ENCODE peak calls at places on chromosome 5, in seven cellular contexts. T is neural progenitor cell, G is transverse colon, E is brain microvascular endothelial cell, S is AG04449, J is foreskin fibroblast, K is nephron progenitor cell. P is an unnamed sample.

GRCh38 chr5:125668904-125669303 is 754.3 kb upstream of the GRAMD2B start:
- DNase-seq in G (peak), J (no peak), S (no peak), T (peak), K (no peak), E (no peak), P (no peak)

GRCh38 chr5:161548472-161549094 is 2.1 kb upstream of the GABRB2 start:
- DNase-seq in J (no peak), T (peak), K (peak), S (no peak), E (no peak), G (peak), P (no peak)

GRCh38 chr5:9363026-9363793 is 182.7 kb downstream of the SEMA5A start:
- DNase-seq in S (no peak), K (no peak), J (no peak), T (no peak), E (peak), G (no peak), P (peak)

GRCh38 chr5:158589939-158590338 is 509.8 kb downstream of the EBF1 start:
- DNase-seq in K (no peak), J (no peak), S (no peak), E (no peak), G (no peak), T (no peak), P (no peak)

GRCh38 chr5:38426986-38427950 is 129.2 kb downstream of the LIFR start:
- DNase-seq in K (no peak), G (no peak), S (no peak), E (peak), J (peak), T (no peak), P (no peak)

GRCh38 chr5:58851571-58851970 is 268.7 kb downstream of the RAB3C start:
- DNase-seq in K (no peak), E (no peak), S (no peak), J (no peak), T (no peak), G (no peak), P (no peak)

GRCh38 chr5:180639743-180640300 is 9.6 kb downstream of the FLT4 start:
- DNase-seq in T (no peak), S (no peak), J (no peak), G (peak), E (no peak), K (peak), P (no peak)

GRCh38 chr5:84688566-84688965 is 303.9 kb upstream of the EDIL3 start:
- DNase-seq in K (no peak), T (no peak), S (peak), J (peak), G (no peak), E (peak), P (peak)

GRCh38 chr5:77844408-77845272 is 68.5 kb upstream of the TBCA start:
- DNase-seq in K (peak), G (no peak), J (peak), T (peak), E (no peak), S (no peak), P (no peak)

GRCh38 chr5:156174225-156174624 is 152.7 kb upstream of the SGCD start:
- DNase-seq in K (no peak), E (no peak), T (no peak), J (no peak), G (no peak), S (no peak), P (no peak)

GRCh38 chr5:171573451-171574160 is 154.2 kb downstream of the FGF18 start:
- DNase-seq in J (no peak), E (no peak), K (no peak), T (no peak), S (no peak), G (no peak), P (no peak)

GRCh38 chr5:145531038-145531734 is 304.0 kb downstream of the PRELID2 start:
- DNase-seq in S (peak), T (no peak), K (no peak), G (peak), E (peak), J (peak), P (peak)

GRCh38 chr5:61667523-61668229 is 335.6 kb downstream of the ZSWIM6 start:
- DNase-seq in T (no peak), J (no peak), E (no peak), G (no peak), S (no peak), K (no peak), P (no peak)

GRCh38 chr5:140690376-140690932 is 716 bp downstream of the HARS1 start:
- DNase-seq in J (no peak), E (no peak), G (peak), S (no peak), K (no peak), T (no peak), P (no peak)

GRCh38 chr5:159912033-159912800 is 4.1 kb upstream of the ADRA1B start:
- DNase-seq in T (no peak), K (no peak), J (peak), E (peak), G (peak), S (no peak), P (peak)

GRCh38 chr5:54693936-54694510 is 176.5 kb downstream of the SNX18 start:
- DNase-seq in S (no peak), G (no peak), J (no peak), T (no peak), K (no peak), E (no peak), P (no peak)

GRCh38 chr5:98341711-98342042 is 431.8 kb upstream of the RGMB start:
- DNase-seq in K (no peak), S (peak), E (no peak), G (no peak), T (no peak), J (no peak), P (no peak)

GRCh38 chr5:102958481-102959011 is 161.4 kb downstream of the GIN1 start:
- DNase-seq in G (no peak), E (peak), S (no peak), J (peak), K (no peak), T (no peak), P (peak)

GRCh38 chr5:9774472-9775079 is 144.4 kb upstream of the TAS2R1 start:
- DNase-seq in S (no peak), E (peak), K (no peak), G (no peak), J (peak), T (peak), P (peak)

GRCh38 chr5:9698125-9698848 is 68.1 kb upstream of the TAS2R1 start:
- DNase-seq in J (peak), T (no peak), K (no peak), G (no peak), S (peak), E (peak), P (no peak)

GRCh38 chr5:73985145-73985544 is 359.1 kb downstream of the ARHGEF28 start:
- DNase-seq in K (no peak), E (peak), T (peak), G (no peak), S (no peak), J (no peak), P (peak)

GRCh38 chr5:5483350-5483749 is 60.9 kb downstream of the ICE1 start:
- DNase-seq in J (no peak), K (no peak), S (no peak), T (no peak), E (no peak), G (no peak), P (no peak)

GRCh38 chr5:91111473-91112238 is 271.5 kb downstream of the ARRDC3 start:
- DNase-seq in G (no peak), E (no peak), K (no peak), J (no peak), S (no peak), T (no peak), P (no peak)

GRCh38 chr5:80399553-80400239 is 8.2 kb upstream of the ZFYVE16 start:
- DNase-seq in J (peak), S (no peak), E (peak), G (no peak), K (no peak), T (no peak), P (peak)

GRCh38 chr5:94240616-94241287 is 377.7 kb downstream of the KIAA0825 start:
- DNase-seq in K (no peak), G (no peak), S (no peak), E (no peak), J (peak), T (no peak), P (no peak)

GRCh38 chr5:141501805-141502204 is 12.9 kb downstream of the PCDHGC5 start:
- DNase-seq in J (no peak), K (peak), G (no peak), T (no peak), E (no peak), S (no peak), P (no peak)

GRCh38 chr5:148950892-148951291 is 112.0 kb downstream of the SH3TC2 start:
- DNase-seq in G (no peak), E (no peak), S (no peak), T (no peak), K (no peak), J (no peak), P (no peak)

GRCh38 chr5:130398825-130399224 is 494.6 kb downstream of the CHSY3 start:
- DNase-seq in E (no peak), S (no peak), T (no peak), K (no peak), J (no peak), G (no peak), P (no peak)

GRCh38 chr5:135343417-135343816 is 55.6 kb downstream of the MACROH2A1 start:
- DNase-seq in S (no peak), J (no peak), E (no peak), G (no peak), K (no peak), T (no peak), P (no peak)

GRCh38 chr5:99621772-99622681 is 693.2 kb upstream of the CHD1 start:
- DNase-seq in E (no peak), S (no peak), K (no peak), T (no peak), J (no peak), G (no peak), P (no peak)

GRCh38 chr5:140549237-140550144 is 2.0 kb downstream of the EIF4EBP3 start:
- DNase-seq in K (no peak), S (no peak), E (peak), J (peak), G (peak), T (no peak), P (no peak)

GRCh38 chr5:115507682-115508081 is 36.9 kb downstream of the FEM1C start:
- DNase-seq in S (peak), E (no peak), T (no peak), J (peak), G (no peak), K (no peak), P (peak)

GRCh38 chr5:54902817-54903473 is 82.4 kb downstream of the ESM1 start:
- DNase-seq in T (no peak), G (peak), S (no peak), E (no peak), K (no peak), J (no peak), P (peak)

GRCh38 chr5:132776077-132776931 is 735 bp downstream of the SEPTIN8 start:
- DNase-seq in E (peak), G (peak), K (peak), J (no peak), S (no peak), T (peak), P (no peak)

GRCh38 chr5:175550055-175550660 is 71.8 kb downstream of the SFXN1 start:
- DNase-seq in S (no peak), G (no peak), E (no peak), K (no peak), T (no peak), J (no peak), P (no peak)

GRCh38 chr5:61466017-61466416 is 134.0 kb downstream of the ZSWIM6 start:
- DNase-seq in J (no peak), T (no peak), G (no peak), S (no peak), K (no peak), E (no peak), P (no peak)

DNA sequence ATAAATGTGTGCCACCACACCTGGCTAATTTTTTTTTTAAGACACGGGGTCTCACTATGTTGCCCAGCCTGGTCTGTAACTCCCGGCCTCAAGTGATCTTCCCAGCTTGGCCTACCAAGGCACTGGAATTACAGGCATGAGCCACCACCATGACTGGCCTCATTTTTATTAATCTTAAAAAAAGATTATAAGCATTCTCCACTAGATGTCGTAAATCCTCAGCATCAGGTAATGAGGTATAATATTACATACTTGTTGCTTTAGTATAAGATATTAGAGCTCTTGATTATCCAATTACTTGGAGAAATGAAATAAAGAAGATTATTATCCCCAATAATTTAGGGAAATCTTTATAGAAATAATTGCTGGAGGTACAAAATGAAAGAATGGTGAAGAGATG is 78.3 kb upstream of the HTR1A start:
- DNase-seq in T (no peak), S (no peak), K (no peak), J (no peak), G (no peak), E (no peak), P (no peak)
- TF ChIP-seq CTCF in T (no peak), S (no peak), K (no peak), J (no peak), G (no peak), E (no peak), P (no peak)

GRCh38 chr5:107982703-107983425 is 312.1 kb upstream of the EFNA5 start:
- DNase-seq in K (no peak), E (no peak), T (no peak), S (no peak), G (no peak), J (no peak), P (no peak)

GRCh38 chr5:107979900-107980299 is 309.2 kb upstream of the EFNA5 start:
- DNase-seq in J (no peak), E (no peak), G (no peak), S (no peak), K (no peak), T (no peak), P (no peak)

GRCh38 chr5:107985144-107985543 is 314.4 kb upstream of the EFNA5 start:
- DNase-seq in T (no peak), S (no peak), E (no peak), K (no peak), G (peak), J (no peak), P (no peak)

GRCh38 chr5:107979272-107979671 is 308.5 kb upstream of the EFNA5 start:
- DNase-seq in G (no peak), S (no peak), J (peak), T (peak), K (no peak), E (no peak), P (no peak)

DNA sequence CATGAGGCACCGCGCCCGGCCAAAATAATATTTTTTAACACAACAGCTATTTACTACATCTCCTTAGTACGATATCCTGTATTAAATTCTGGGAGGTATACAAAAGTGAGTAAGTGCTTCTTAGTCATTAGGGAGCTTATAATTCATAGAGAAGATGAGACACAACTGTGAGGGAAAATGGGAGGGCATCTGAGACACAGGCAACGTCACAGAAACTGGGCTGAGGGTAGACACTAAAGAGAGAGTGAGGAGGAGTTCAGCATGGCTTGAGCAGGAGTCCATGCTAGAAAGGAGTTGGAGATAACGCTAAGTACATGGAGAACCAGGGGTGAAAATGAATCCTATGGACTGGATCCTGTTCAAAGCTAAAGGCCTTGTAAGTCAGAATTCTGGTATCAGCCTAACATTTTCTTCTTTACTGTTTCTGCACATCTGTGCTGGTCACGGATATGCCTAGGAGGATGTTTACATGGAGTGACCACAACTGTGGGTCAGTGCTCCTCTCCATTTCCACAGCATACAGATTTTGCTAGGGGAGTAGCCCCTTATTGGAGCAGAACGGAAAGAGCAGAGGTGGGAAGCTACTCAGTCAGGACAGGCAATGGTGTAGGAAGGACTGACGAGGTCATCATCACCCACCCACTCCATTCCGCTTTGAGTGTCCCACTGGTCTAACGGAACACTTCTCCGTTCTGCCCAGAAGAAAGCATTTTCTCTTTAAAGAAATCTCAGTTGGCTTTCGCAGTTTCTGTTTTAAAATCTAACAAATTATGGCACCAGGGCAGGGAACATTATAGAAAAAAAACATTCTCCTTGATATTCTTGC is 310.4 kb upstream of the EFNA5 start:
- DNase-seq in T (no peak), S (no peak), G (no peak), J (no peak), K (no peak), E (no peak), P (peak)
- TF ChIP-seq CTCF in T (no peak), S (no peak), G (no peak), J (no peak), K (no peak), E (no peak), P (no peak)

GRCh38 chr5:150515446-150515845 is 7.5 kb downstream of the NDST1 start:
- DNase-seq in J (peak), T (no peak), K (no peak), G (no peak), E (peak), S (no peak), P (no peak)

GRCh38 chr5:150511641-150512367 is 3.9 kb downstream of the NDST1 start:
- DNase-seq in G (peak), T (peak), E (peak), K (peak), S (no peak), J (peak), P (peak)

GRCh38 chr5:150514708-150515211 is 6.8 kb downstream of the NDST1 start:
- DNase-seq in S (no peak), T (no peak), E (peak), J (peak), K (no peak), G (no peak), P (peak)

GRCh38 chr5:150512368-150512747 is 4.4 kb downstream of the NDST1 start:
- DNase-seq in E (no peak), S (no peak), K (no peak), T (no peak), J (peak), G (peak), P (no peak)

GRCh38 chr5:150513375-150514309 is 5.7 kb downstream of the NDST1 start:
- DNase-seq in T (no peak), E (no peak), K (peak), G (no peak), J (no peak), S (no peak), P (peak)
- TF ChIP-seq CTCF in T (peak), E (peak), K (peak), G (no peak), J (no peak), S (no peak), P (peak)

GRCh38 chr5:178461426-178461730 is 128.8 kb downstream of the COL23A1 start:
- DNase-seq in S (no peak), J (no peak), T (no peak), K (no peak), G (no peak), E (no peak), P (no peak)
- TF ChIP-seq CTCF in S (no peak), J (no peak), T (no peak), K (peak), G (no peak), E (no peak), P (no peak)

GRCh38 chr5:126675338-126675737 is 74.6 kb downstream of the PHAX start:
- DNase-seq in G (no peak), S (no peak), K (no peak), T (no peak), E (no peak), J (no peak), P (no peak)

GRCh38 chr5:126674145-126674544 is 73.4 kb downstream of the PHAX start:
- DNase-seq in K (no peak), G (peak), E (no peak), S (no peak), T (no peak), J (no peak), P (no peak)

GRCh38 chr5:126676195-126676624 is 75.5 kb downstream of the PHAX start:
- DNase-seq in J (peak), K (peak), S (no peak), E (peak), G (peak), T (peak), P (peak)

GRCh38 chr5:126677101-126677500 is 76.4 kb downstream of the PHAX start:
- DNase-seq in E (no peak), S (no peak), T (no peak), G (no peak), K (no peak), J (no peak), P (no peak)

DNA sequence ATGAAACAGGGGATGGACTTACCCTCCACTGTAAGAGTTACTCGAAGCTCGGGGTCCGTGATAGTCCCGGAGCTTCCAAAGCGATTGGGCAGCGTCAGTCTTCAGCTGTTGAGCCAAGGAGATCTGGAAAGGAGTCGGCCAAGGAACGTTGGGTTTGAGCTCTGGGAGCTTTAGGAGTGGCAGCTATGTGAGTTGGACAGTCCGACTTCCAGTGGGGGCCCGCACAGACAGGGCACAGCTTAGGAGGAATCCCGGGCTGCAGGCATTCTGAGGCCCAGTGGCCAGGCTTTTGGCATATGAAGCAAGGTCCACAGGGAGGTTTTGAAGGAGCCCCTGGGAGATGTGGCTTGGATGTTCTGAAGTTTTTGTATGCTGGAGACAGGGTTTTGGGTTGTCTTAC is 72.7 kb downstream of the PHAX start:
- DNase-seq in G (peak), S (no peak), T (no peak), J (no peak), K (no peak), E (no peak), P (no peak)
- TF ChIP-seq CTCF in G (no peak), S (no peak), T (no peak), J (no peak), K (no peak), E (no peak), P (no peak)

GRCh38 chr5:44808435-44809214 is at the start of gene MRPS30:
- DNase-seq in E (peak), G (peak), T (peak), J (peak), K (peak), S (peak), P (peak)
- TF ChIP-seq CTCF in E (peak), G (no peak), T (peak), J (peak), K (peak), S (peak), P (peak)

GRCh38 chr5:18010053-18010452 is 375.8 kb downstream of the TAF11L14 start:
- DNase-seq in J (no peak), K (no peak), E (no peak), S (no peak), G (no peak), T (peak), P (no peak)
- TF ChIP-seq CTCF in J (no peak), K (no peak), E (no peak), S (no peak), G (no peak), T (peak), P (no peak)

P was measured in astrocyte of the spinal cord.